ENCODE peak calls at places on chromosomes 16 and 17, in nine cellular contexts. O is Caco-2; Z is Karpas-422; B is stomach; R is dorsolateral prefrontal cortex; L is A673; P is CD4-positive, CD25-positive, alpha-beta regulatory T cell; C is naive thymus-derived CD4-positive, alpha-beta T cell; W is A549. T is an unnamed sample.

GRCh38 chr17:57211543-57211942 is 44.8 kb upstream of the MSI2 start:
- DNase-seq in R (no peak), L (no peak), Z (no peak), P (no peak), C (no peak), O (no peak), W (peak; percentile 33), B (no peak), T (no peak)

GRCh38 chr17:18258356-18259038 is at the start of gene FLII:
- DNase-seq in Z (peak; percentile 76), W (peak; percentile 64), R (peak; percentile 61), O (peak; percentile 74), B (peak; percentile 61), C (peak; percentile 53), L (peak; percentile 45), P (peak; percentile 54), T (no peak)

GRCh38 chr17:73118139-73118538 is 25.7 kb upstream of the SLC39A11 start:
- DNase-seq in L (no peak), Z (no peak), P (no peak), B (no peak), C (no peak), R (no peak), W (no peak), O (no peak), T (no peak)

GRCh38 chr16:85457366-85457765 is 155.8 kb upstream of the GSE1 start:
- DNase-seq in W (no peak), L (no peak), B (no peak), O (no peak), C (no peak), R (no peak), Z (no peak), P (no peak), T (no peak)

GRCh38 chr16:56525154-56525720 is 5.4 kb upstream of the BBS2 start:
- DNase-seq in W (no peak), B (no peak), R (no peak), P (no peak), C (no peak), O (no peak), Z (no peak), L (no peak), T (no peak)

GRCh38 chr16:22665803-22666202 is 148.2 kb upstream of the HS3ST2 start:
- DNase-seq in Z (no peak), O (no peak), C (no peak), B (no peak), W (no peak), P (no peak), L (no peak), R (no peak), T (no peak)

GRCh38 chr17:37718383-37719048 is 26.3 kb downstream of the HNF1B start:
- DNase-seq in L (no peak), W (no peak), O (no peak), P (no peak), B (no peak), R (no peak), C (no peak), Z (no peak), T (no peak)

GRCh38 chr17:19507673-19508326 is 25.9 kb upstream of the SLC47A1 start:
- DNase-seq in W (peak; percentile 93), L (peak; percentile 97), B (peak; percentile 91), O (peak; percentile 94), R (peak; percentile 83), Z (peak; percentile 83), P (peak; percentile 88), C (peak; percentile 82), T (peak; percentile 96)

DNA sequence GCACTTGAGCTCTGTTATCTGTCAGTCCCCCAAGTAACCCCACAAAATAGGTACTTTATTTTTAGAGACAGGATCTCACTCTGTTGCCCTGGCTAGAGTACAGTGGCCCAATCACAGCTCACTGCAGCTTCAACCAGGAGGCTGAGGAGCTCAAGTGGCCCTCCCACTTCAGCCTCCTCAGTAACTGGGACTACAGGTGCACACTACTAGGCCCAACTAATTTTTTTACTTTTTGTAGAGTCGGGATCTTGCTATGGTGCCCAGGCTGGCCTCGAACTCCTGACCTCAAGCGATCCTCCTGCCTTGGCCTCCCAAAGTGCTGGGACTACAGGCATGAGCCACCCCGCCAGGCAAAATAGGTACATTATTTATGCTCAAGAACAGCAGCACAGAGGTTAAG is 99.6 kb downstream of the MGAT5B start:
- DNase-seq in C (no peak), Z (no peak), O (no peak), R (no peak), B (no peak), P (no peak), W (no peak), L (no peak), T (no peak)
- H3K4me3 ChIP-seq in C (no peak overlapping the region), Z (peak overlapping the region; percentile 63), O (no peak overlapping the region), R (no peak overlapping the region), B (no peak overlapping the region), P (no peak overlapping the region), W (no peak overlapping the region), L (no peak overlapping the region), T (no peak overlapping the region)

DNA sequence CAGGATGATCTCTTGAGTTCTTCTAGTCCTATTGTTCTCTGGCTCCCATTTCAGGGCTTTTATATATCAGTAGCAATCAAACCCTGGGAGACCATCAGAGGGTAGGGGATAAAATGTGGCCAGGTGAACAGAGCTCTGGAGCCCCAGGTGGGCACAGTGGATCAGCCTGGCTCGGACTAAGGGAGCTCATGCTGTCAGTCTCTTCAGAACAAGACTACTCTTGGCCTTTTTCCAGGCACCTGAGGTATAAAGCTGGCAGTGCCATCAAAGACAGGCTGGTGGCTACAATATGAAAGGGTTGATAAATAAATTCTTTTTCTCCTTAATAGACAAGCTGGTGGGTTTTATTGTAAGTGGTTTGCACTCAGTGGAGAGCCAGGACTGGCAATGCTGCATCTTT is 160.0 kb upstream of the CCL2 start:
- DNase-seq in W (no peak), B (no peak), R (no peak), L (no peak), P (no peak), O (no peak), Z (no peak), C (no peak), T (no peak)
- H3K4me3 ChIP-seq in W (no peak overlapping the region), B (no peak overlapping the region), R (no peak overlapping the region), L (no peak overlapping the region), P (no peak overlapping the region), O (no peak overlapping the region), Z (no peak overlapping the region), C (no peak overlapping the region), T (no peak overlapping the region)

GRCh38 chr16:26995522-26995921 is 71.2 kb upstream of the C16orf82 start:
- DNase-seq in B (no peak), R (no peak), O (no peak), Z (no peak), P (no peak), L (no peak), W (no peak), C (no peak), T (no peak)

GRCh38 chr16:26988186-26988585 is 78.5 kb upstream of the C16orf82 start:
- DNase-seq in O (no peak), B (no peak), L (no peak), R (no peak), P (no peak), C (no peak), Z (no peak), W (no peak), T (no peak)

GRCh38 chr16:26993988-26994387 is 72.7 kb upstream of the C16orf82 start:
- DNase-seq in W (no peak), P (no peak), C (no peak), B (no peak), O (no peak), L (no peak), Z (no peak), R (no peak), T (no peak)

GRCh38 chr16:26992661-26993365 is 73.9 kb upstream of the C16orf82 start:
- DNase-seq in L (no peak), B (no peak), Z (no peak), O (no peak), W (no peak), R (no peak), P (no peak), C (no peak), T (no peak)

DNA sequence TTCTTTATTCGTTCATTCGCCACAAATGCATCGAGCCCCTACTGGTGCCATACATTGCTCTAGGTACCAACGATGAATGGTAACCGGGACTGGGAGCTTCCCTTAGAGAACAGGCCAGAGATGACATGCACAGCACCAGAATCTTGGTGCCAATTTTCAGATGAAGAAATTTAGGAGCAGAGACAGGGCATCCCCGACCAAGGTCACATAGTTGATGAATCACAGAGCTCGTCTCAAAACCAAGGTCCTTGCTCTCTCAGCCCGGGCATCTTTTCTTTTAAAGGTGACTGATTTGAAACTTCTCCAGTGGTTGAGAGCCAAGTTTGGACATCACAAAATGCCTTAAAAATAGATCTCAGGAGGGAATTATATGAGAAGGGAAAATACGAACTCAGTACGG is 73.2 kb upstream of the C16orf82 start:
- DNase-seq in W (no peak), C (no peak), B (no peak), Z (no peak), P (no peak), R (no peak), O (no peak), L (no peak), T (no peak)
- H3K4me3 ChIP-seq in W (no peak overlapping the region), C (no peak overlapping the region), B (no peak overlapping the region), Z (no peak overlapping the region), P (no peak overlapping the region), R (no peak overlapping the region), O (no peak overlapping the region), L (no peak overlapping the region), T (no peak overlapping the region)

GRCh38 chr16:11307639-11308492 is 26.7 kb upstream of the PRM1 start:
- DNase-seq in R (no peak), B (no peak), W (no peak), C (no peak), O (no peak), Z (no peak), P (no peak), L (no peak), T (no peak)

GRCh38 chr16:11308493-11309283 is 27.6 kb upstream of the PRM1 start:
- DNase-seq in R (no peak), O (no peak), L (no peak), W (no peak), P (no peak), B (no peak), Z (peak; percentile 72), C (no peak), T (no peak)

GRCh38 chr16:11310634-11310977 is 29.5 kb upstream of the PRM1 start:
- DNase-seq in C (no peak), L (no peak), O (no peak), B (no peak), Z (no peak), P (no peak), W (no peak), R (no peak), T (no peak)

GRCh38 chr16:11310997-11311561 is 29.9 kb upstream of the PRM1 start:
- DNase-seq in O (no peak), R (no peak), Z (peak; percentile 68), W (no peak), B (no peak), C (no peak), P (peak; percentile 70), L (no peak), T (no peak)

DNA sequence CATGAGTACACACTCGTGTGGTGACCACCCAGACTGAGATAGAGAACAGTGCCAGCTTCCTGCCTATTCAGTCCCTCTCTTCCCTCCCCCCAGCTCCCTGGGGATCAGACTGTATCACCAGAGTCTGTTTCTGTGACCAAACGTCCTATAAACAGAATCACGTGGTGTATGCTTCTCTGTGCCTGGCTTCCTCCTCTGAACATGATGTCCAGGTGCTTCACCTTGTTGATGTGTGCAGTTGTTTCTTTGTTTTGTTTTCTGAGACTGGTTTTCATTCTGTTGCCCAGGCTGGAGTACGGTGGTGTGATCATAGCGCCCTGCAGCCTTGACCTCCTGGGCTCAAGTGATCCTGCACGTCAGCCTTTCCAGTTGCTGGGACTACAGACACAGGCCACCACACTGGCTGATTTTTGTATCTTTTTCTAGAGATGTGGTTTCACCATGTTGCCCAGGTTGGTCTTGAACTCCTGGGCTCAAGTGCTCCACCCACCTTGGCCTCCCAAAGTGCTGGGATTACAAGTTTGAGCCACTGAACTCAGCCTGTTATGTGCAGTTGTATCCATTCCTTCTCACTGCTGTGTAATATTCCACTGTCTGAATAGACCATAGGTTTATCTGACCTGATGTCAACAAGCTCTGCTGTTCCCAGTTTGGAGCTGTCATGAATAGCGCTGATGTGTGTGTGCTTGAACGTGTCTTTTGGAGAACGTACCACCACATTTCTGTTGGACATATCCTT is 28.9 kb upstream of the PRM1 start:
- DNase-seq in Z (peak; percentile 58), R (no peak), L (peak; percentile 39), C (no peak), O (no peak), P (no peak), B (no peak), W (no peak), T (no peak)
- H3K4me3 ChIP-seq in Z (no peak overlapping the region), R (no peak overlapping the region), L (no peak overlapping the region), C (no peak overlapping the region), O (no peak overlapping the region), P (no peak overlapping the region), B (no peak overlapping the region), W (no peak overlapping the region), T (no peak overlapping the region)